ENCODE peak calls at places on chromosomes 1 and 21, in four cellular contexts. P, X, T and H are unnamed samples. For H3K9me3, the result is how much of the 10 kb centered on the place peaks cover.

GRCh38 chr1:50705699-50706098 is 254.4 kb downstream of the FAF1 start:
- DNase-seq in P (no peak), X (no peak), T (no peak), H (no peak)

GRCh38 chr1:39922139-39922757 is 20.5 kb upstream of the MYCL start:
- DNase-seq in P (peak), X (no peak), T (peak), H (no peak)

GRCh38 chr1:149962039-149962647 is 25.5 kb upstream of the MTMR11 start:
- DNase-seq in P (peak), X (peak), T (peak), H (peak)

GRCh38 chr1:90836345-90836679 is 119.2 kb upstream of the BARHL2 start:
- DNase-seq in P (no peak), X (no peak), T (no peak), H (no peak)

GRCh38 chr1:9201421-9202239 is 32.9 kb upstream of the H6PD start:
- DNase-seq in P (peak), X (no peak), T (peak), H (peak)

GRCh38 chr1:181383695-181384094 is 99.6 kb upstream of the CACNA1E start:
- DNase-seq in P (no peak), X (no peak), T (no peak), H (no peak)

GRCh38 chr1:33943978-33944377 is 80.1 kb downstream of the HMGB4 start:
- DNase-seq in P (peak), X (no peak), T (no peak), H (peak)

GRCh38 chr1:241553886-241554592 is 21.9 kb downstream of the KMO start:
- DNase-seq in P (no peak), X (no peak), T (no peak), H (no peak)

GRCh38 chr21:37098756-37099155 is 25.7 kb downstream of the TTC3 start:
- DNase-seq in P (no peak), X (no peak), T (no peak), H (no peak)

GRCh38 chr1:238241607-238242006 is 350.9 kb upstream of the ZP4 start:
- DNase-seq in P (no peak), X (peak), T (no peak), H (no peak)
- H3K9me3 ChIP-seq in P (under half), X (under half), T (under half), H (under half)

DNA sequence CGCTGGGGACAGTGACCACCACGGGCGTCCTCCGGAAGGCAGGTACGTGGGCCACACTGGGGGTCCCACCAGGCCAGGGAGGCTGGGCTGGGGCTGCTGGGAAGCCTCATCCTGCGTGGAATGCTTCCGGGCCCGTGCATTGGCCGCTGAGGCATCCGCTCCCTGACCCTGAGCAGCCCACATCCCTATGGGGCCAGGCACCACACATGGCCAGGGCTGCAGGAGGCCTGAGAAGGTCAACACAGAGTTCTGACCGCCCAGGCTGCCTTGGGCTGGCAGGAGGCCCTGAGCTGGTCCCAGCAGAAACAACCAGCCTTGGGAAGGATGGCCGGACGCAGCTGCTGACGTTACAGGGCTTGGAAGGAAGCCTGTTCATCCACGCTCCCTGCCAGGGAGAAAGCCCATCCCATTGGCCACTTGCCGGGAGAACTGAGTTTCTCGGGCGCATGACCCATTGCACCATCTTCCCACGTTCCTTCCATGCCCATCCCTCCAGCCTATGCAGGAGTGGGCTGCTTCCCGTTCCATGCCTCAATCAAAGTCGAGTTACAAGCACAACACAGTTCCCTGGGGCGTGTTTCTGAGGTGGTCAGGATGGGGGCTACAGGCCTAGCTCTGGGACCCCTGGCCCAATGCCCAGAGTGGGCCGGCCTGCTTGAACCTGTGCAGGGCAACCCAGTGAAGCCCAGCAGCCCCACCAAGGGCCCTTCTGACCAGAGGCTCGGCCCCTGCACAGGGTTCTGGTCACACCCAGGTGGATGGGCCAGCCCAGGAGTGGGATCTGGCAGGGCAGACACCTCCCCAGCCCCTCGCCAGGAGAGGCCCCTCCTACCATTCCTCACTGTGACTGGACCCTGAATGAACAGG is 31.7 kb downstream of the TRIM11 start:
- DNase-seq in P (peak), X (no peak), T (no peak), H (no peak)
- TF ChIP-seq EZH2phosphoT487 in P (no peak), X (no peak), T (no peak), H (no peak)

DNA sequence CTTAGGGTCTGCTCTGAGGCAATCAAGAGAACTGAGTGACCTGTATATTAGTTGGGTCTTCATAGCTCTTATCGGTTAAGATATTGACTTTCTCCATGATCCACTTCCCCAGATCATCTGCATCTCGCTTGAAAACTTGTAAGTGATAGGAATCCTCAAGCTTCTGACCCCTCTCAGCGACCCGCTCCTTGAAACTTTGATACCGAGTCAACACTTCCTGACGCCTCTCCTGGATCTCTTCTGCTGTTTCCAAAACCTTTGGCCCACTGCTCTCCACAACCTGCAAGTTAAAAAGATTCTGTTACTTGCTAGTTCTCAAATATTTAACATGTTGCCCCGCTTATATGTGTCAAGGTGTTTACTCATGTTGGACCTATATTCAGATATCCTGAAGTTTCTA is 1.4 kb downstream of the SPTA1 start:
- DNase-seq in P (no peak), X (no peak), T (no peak), H (no peak)
- H3K9ac ChIP-seq in P (no peak), X (no peak), T (no peak), H (no peak)

GRCh38 chr1:199878818-199879217 is 148.7 kb upstream of the NR5A2 start:
- DNase-seq in P (no peak), X (no peak), T (no peak), H (no peak)
- H3K9me3 ChIP-seq in P (under half), X (under half), T (under half), H (under half)

GRCh38 chr1:27789511-27790154 is 16.6 kb downstream of the STX12 start:
- DNase-seq in P (peak), X (no peak), T (no peak), H (no peak)
- TF ChIP-seq EZH2phosphoT487 in P (no peak), X (no peak), T (no peak), H (no peak)

DNA sequence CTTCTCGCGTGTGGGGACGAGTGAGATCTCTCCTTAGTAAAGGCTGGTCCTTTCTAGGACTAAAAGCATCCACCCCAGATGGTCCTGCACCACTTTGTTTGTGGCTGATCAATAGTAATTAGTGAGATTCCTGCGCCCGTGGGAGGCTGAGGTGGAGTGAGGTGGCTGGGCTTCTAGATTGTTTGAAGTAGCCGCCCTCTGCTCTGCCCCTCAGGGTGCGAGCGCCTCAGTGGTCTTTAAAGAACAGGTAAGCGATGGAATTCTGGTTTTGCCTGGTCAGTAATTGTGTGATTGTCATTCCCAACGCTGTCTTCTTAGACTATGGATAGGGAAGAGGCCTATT is 20.7 kb downstream of the PEX14 start:
- DNase-seq in P (no peak), X (no peak), T (no peak), H (no peak)
- H3K9ac ChIP-seq in P (peak), X (no peak), T (no peak), H (no peak)